ENCODE peak calls at places on chromosomes 1 and 21, in ten cellular contexts. R is aorta; C is GM23248; P is heart left ventricle; A is HAP-1; S is Peyer's patch; K is OCI-LY7; E is fibroblast of lung; Q is CD8-positive, alpha-beta T cell; O is breast epithelium. T is an unnamed sample.

GRCh38 chr1:9281071-9281827 is 11.4 kb upstream of the SPSB1 start:
- DNase-seq in C (peak; percentile 66), P (no peak), R (peak; percentile 59), S (no peak), A (no peak), K (no peak), O (no peak), Q (no peak), E (no peak), T (peak; percentile 15)

GRCh38 chr1:4225091-4225490 is 325.0 kb upstream of the C1orf174 start:
- DNase-seq in Q (no peak), K (no peak), E (no peak), C (no peak), A (no peak), S (no peak), O (no peak), R (no peak), P (no peak), T (no peak)

GRCh38 chr1:14334336-14335176 is 263.9 kb upstream of the KAZN start:
- DNase-seq in R (no peak), P (no peak), A (no peak), Q (no peak), E (no peak), K (peak; percentile 74), C (peak; percentile 26), S (no peak), O (no peak), T (no peak)

GRCh38 chr21:46567348-46567747 is 37.5 kb downstream of the S100B start:
- DNase-seq in E (no peak), A (no peak), K (no peak), S (no peak), Q (no peak), C (no peak), O (no peak), R (peak; percentile 68), P (no peak), T (no peak)

GRCh38 chr21:35603471-35603870 is 456.9 kb downstream of the SETD4 start:
- DNase-seq in Q (no peak), R (no peak), S (no peak), C (no peak), E (no peak), K (no peak), A (no peak), O (no peak), P (no peak), T (no peak)

GRCh38 chr1:77639056-77639455 is 43.4 kb downstream of the ZZZ3 start:
- DNase-seq in S (no peak), P (no peak), A (no peak), Q (no peak), R (no peak), K (no peak), E (peak; percentile 45), O (no peak), C (peak; percentile 67), T (no peak)

GRCh38 chr1:10685851-10686403 is 110.5 kb downstream of the CASZ1 start:
- DNase-seq in P (peak; percentile 56), Q (no peak), R (no peak), C (peak; percentile 30), O (no peak), A (no peak), S (no peak), K (no peak), E (peak; percentile 21), T (no peak)

GRCh38 chr1:100506221-100506620 is 31.7 kb upstream of the GPR88 start:
- DNase-seq in O (no peak), R (no peak), A (no peak), Q (no peak), S (no peak), K (no peak), C (no peak), E (no peak), P (no peak), T (no peak)

GRCh38 chr1:47644216-47644581 is 206.4 kb downstream of the FOXD2 start:
- DNase-seq in S (no peak), Q (no peak), P (no peak), O (no peak), E (peak; percentile 27), K (no peak), R (no peak), A (no peak), C (peak; percentile 30), T (no peak)

GRCh38 chr21:13854638-13855037 is 245.1 kb downstream of the POTED start:
- DNase-seq in K (no peak), A (no peak), Q (no peak), E (no peak), C (no peak), R (no peak), P (no peak), O (no peak), S (no peak), T (no peak)
- H3K9me3 ChIP-seq in K (no peaks in the 10 kb centered on the region), A (no peaks in the 10 kb centered on the region), Q (no peaks in the 10 kb centered on the region), E (no peaks in the 10 kb centered on the region), C (no peaks in the 10 kb centered on the region), R (no peaks in the 10 kb centered on the region), P (no peaks in the 10 kb centered on the region), O (no peaks in the 10 kb centered on the region), S (no peaks in the 10 kb centered on the region), T (no peaks in the 10 kb centered on the region)

GRCh38 chr1:167645161-167645560 is 15.1 kb downstream of the RCSD1 start:
- DNase-seq in O (no peak), A (no peak), R (no peak), Q (no peak), S (no peak), C (no peak), E (no peak), K (no peak), P (no peak), T (no peak)
- H3K4me1 ChIP-seq in O (no peaks in the 10 kb centered on the region), A (no peaks in the 10 kb centered on the region), R (no peaks in the 10 kb centered on the region), Q (peaks cover 80% of the 10 kb centered on the region), S (peaks cover 26% of the 10 kb centered on the region), C (no peaks in the 10 kb centered on the region), E (no peaks in the 10 kb centered on the region), K (peaks cover 32% of the 10 kb centered on the region), P (peaks cover 19% of the 10 kb centered on the region), T (no peaks in the 10 kb centered on the region)

GRCh38 chr1:230749635-230750034 is 2.4 kb downstream of the CAPN9 start:
- DNase-seq in Q (no peak), E (no peak), R (no peak), A (no peak), S (no peak), O (no peak), P (no peak), K (no peak), C (no peak), T (no peak)

GRCh38 chr1:230746617-230747016 is 571 bp upstream of the CAPN9 start:
- DNase-seq in E (no peak), O (no peak), K (no peak), A (no peak), C (no peak), R (no peak), P (no peak), S (no peak), Q (no peak), T (no peak)

GRCh38 chr1:230749150-230749549 is 2.0 kb downstream of the CAPN9 start:
- DNase-seq in K (peak; percentile 71), O (no peak), E (no peak), C (no peak), Q (no peak), P (no peak), R (no peak), S (peak; percentile 59), A (no peak), T (no peak)

GRCh38 chr1:230747139-230747730 is at the start of gene CAPN9:
- DNase-seq in R (no peak), A (no peak), C (no peak), Q (no peak), E (no peak), S (no peak), O (no peak), P (no peak), K (no peak), T (no peak)

DNA sequence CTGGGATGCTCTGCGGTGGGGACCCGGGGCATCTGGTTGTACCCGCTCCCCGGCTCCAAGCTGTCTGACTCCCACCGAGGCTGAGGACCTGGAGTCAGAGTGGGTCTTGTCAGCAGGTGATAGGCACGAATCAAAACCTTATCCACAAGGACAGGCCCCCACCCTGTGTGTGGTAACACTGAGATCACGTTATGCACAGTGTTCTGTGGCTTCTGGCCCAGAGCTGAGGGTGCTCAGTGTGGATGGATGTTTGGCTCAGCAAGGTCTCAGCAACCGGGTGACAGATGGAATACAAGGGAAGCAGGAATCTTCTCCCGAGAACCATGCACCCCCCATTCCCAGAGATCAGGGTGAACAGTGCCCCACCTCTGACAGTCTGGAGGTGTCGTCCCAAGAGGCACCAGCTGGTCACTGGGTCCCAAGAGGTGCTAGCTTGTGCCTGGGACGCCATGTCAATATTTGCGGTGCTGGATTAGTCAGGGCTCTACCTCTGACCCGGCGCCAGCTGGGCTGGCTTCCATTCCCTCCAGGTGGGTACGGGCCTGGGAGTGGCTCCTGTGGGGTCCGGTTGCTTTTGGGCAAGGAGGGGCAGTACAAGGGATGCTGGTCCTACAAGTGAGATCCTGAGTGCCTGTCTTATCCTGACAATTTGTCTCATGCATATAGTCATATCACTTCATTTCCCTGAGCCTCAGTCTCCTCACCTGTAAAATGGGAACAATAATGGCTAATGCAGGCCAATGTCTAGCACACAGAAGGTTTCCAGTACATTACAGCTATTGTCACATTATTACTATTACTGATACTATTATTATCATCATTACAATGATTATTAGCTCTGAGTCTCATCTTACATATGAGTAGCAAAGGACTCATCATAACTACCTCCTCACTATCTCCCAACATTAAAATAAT is 955 bp downstream of the CAPN9 start:
- DNase-seq in Q (no peak), E (no peak), P (no peak), O (peak; percentile 77), A (no peak), S (no peak), R (no peak), C (no peak), K (no peak), T (no peak)
- H3K4me3 ChIP-seq in Q (no peak overlapping the region), E (no peak overlapping the region), P (no peak overlapping the region), O (no peak overlapping the region), A (no peak overlapping the region), S (peak overlapping the region; percentile 17), R (no peak overlapping the region), C (no peak overlapping the region), K (no peak overlapping the region), T (no peak overlapping the region)

DNA sequence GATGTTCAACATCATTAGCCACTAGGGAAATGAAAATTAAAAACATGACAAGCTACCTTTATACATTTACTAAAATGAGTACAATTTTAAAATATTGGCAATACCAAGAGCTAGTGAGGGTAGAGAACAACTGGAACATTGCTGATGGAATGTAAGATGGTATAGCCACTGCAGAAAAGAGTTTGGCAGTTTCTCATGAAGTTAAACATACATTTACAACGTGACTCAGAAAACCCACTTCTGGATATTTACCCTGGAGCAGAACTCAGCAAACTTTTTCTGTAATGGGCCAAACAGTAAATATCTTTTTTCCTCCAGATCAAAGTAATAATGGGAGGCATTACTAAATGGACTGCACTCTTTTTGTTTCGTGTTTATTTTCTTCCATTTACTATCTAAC is 22.1 kb downstream of the LPGAT1 start:
- DNase-seq in O (no peak), K (no peak), S (no peak), R (no peak), E (no peak), Q (no peak), P (no peak), C (no peak), A (no peak), T (no peak)
- H3K9me3 ChIP-seq in O (no peaks in the 10 kb centered on the region), K (peaks cover 13% of the 10 kb centered on the region), S (no peaks in the 10 kb centered on the region), R (peaks cover 2% of the 10 kb centered on the region), E (no peaks in the 10 kb centered on the region), Q (no peaks in the 10 kb centered on the region), P (no peaks in the 10 kb centered on the region), C (no peaks in the 10 kb centered on the region), A (no peaks in the 10 kb centered on the region), T (no peaks in the 10 kb centered on the region)

GRCh38 chr1:204093421-204093717 is 20.5 kb downstream of the SOX13 start:
- DNase-seq in E (no peak), A (no peak), Q (no peak), R (no peak), S (no peak), C (no peak), P (no peak), K (no peak), O (no peak), T (peak; percentile 64)
- H3K4me1 ChIP-seq in E (peaks cover 3% of the 10 kb centered on the region), A (peaks cover 30% of the 10 kb centered on the region), Q (no peaks in the 10 kb centered on the region), R (peaks cover 1% of the 10 kb centered on the region), S (peaks cover 68% of the 10 kb centered on the region), C (peaks cover 9% of the 10 kb centered on the region), P (peaks cover 12% of the 10 kb centered on the region), K (no peaks in the 10 kb centered on the region), O (peaks cover 14% of the 10 kb centered on the region), T (peaks cover 14% of the 10 kb centered on the region)